ENCODE peak calls at places on chromosomes 12 and 14, in seven cellular contexts. One of them, this sample, is unnamed.

GRCh38 chr12:69837191-69838085 is 12.4 kb downstream of the MYRFL start:
- DNase-seq in CD4-positive, CD25-positive, alpha-beta regulatory T cell: no peak
- DNase-seq in fibroblast of mammary gland: no peak
- DNase-seq in cardiac fibroblast: no peak
- DNase-seq in A549: no peak
- DNase-seq in IMR-90: no peak
- DNase-seq in GM06990: no peak
- DNase-seq in this sample: no peak

GRCh38 chr14:64561631-64562030 is 11.9 kb downstream of the PPP1R36 start:
- DNase-seq in CD4-positive, CD25-positive, alpha-beta regulatory T cell: no peak
- DNase-seq in fibroblast of mammary gland: no peak
- DNase-seq in cardiac fibroblast: no peak
- DNase-seq in A549: no peak
- DNase-seq in IMR-90: no peak
- DNase-seq in GM06990: no peak
- DNase-seq in this sample: no peak

GRCh38 chr12:62715086-62715786 is 219.7 kb downstream of the PPM1H start:
- DNase-seq in CD4-positive, CD25-positive, alpha-beta regulatory T cell: no peak
- DNase-seq in fibroblast of mammary gland: no peak
- DNase-seq in cardiac fibroblast: no peak
- DNase-seq in A549: no peak
- DNase-seq in IMR-90: no peak
- DNase-seq in GM06990: no peak
- DNase-seq in this sample: no peak

GRCh38 chr12:131795688-131796410 is 32.3 kb upstream of the MMP17 start:
- DNase-seq in CD4-positive, CD25-positive, alpha-beta regulatory T cell: no peak
- DNase-seq in fibroblast of mammary gland: no peak
- DNase-seq in cardiac fibroblast: no peak
- DNase-seq in A549: no peak
- DNase-seq in IMR-90: no peak
- DNase-seq in GM06990: no peak
- DNase-seq in this sample: no peak

GRCh38 chr14:90839024-90839888 is 23.0 kb upstream of the TTC7B start:
- DNase-seq in CD4-positive, CD25-positive, alpha-beta regulatory T cell: no peak
- DNase-seq in fibroblast of mammary gland: peak; percentile 79
- DNase-seq in cardiac fibroblast: peak; percentile 68
- DNase-seq in A549: no peak
- DNase-seq in IMR-90: peak; percentile 63
- DNase-seq in GM06990: no peak
- DNase-seq in this sample: peak; percentile 67

GRCh38 chr14:89479802-89480201 is 62.8 kb upstream of the FOXN3 start:
- DNase-seq in CD4-positive, CD25-positive, alpha-beta regulatory T cell: no peak
- DNase-seq in fibroblast of mammary gland: peak; percentile 52
- DNase-seq in cardiac fibroblast: peak; percentile 72
- DNase-seq in A549: no peak
- DNase-seq in IMR-90: peak; percentile 45
- DNase-seq in GM06990: no peak
- DNase-seq in this sample: peak; percentile 36

GRCh38 chr12:102964872-102965271 is 7.4 kb downstream of the ASCL1 start:
- DNase-seq in CD4-positive, CD25-positive, alpha-beta regulatory T cell: peak; percentile 28
- DNase-seq in fibroblast of mammary gland: no peak
- DNase-seq in cardiac fibroblast: no peak
- DNase-seq in A549: peak; percentile 26
- DNase-seq in IMR-90: no peak
- DNase-seq in GM06990: no peak
- DNase-seq in this sample: no peak

GRCh38 chr12:69064734-69065413 is 131.9 kb upstream of the CPM start:
- DNase-seq in CD4-positive, CD25-positive, alpha-beta regulatory T cell: no peak
- DNase-seq in fibroblast of mammary gland: no peak
- DNase-seq in cardiac fibroblast: no peak
- DNase-seq in A549: no peak
- DNase-seq in IMR-90: no peak
- DNase-seq in GM06990: no peak
- DNase-seq in this sample: no peak

GRCh38 chr12:115096673-115097349 is 412.8 kb upstream of the TBX3 start:
- DNase-seq in CD4-positive, CD25-positive, alpha-beta regulatory T cell: no peak
- DNase-seq in fibroblast of mammary gland: peak; percentile 84
- DNase-seq in cardiac fibroblast: peak; percentile 36
- DNase-seq in A549: no peak
- DNase-seq in IMR-90: peak; percentile 45
- DNase-seq in GM06990: no peak
- DNase-seq in this sample: peak; percentile 32

GRCh38 chr12:76639646-76640045 is 80.1 kb upstream of the OSBPL8 start:
- DNase-seq in CD4-positive, CD25-positive, alpha-beta regulatory T cell: no peak
- DNase-seq in fibroblast of mammary gland: no peak
- DNase-seq in cardiac fibroblast: no peak
- DNase-seq in A549: no peak
- DNase-seq in IMR-90: no peak
- DNase-seq in GM06990: no peak
- DNase-seq in this sample: no peak

GRCh38 chr12:13981296-13981962 is at the start of gene GRIN2B:
- DNase-seq in CD4-positive, CD25-positive, alpha-beta regulatory T cell: no peak
- DNase-seq in fibroblast of mammary gland: peak; percentile 1
- DNase-seq in cardiac fibroblast: no peak
- DNase-seq in A549: peak; percentile 53
- DNase-seq in IMR-90: no peak
- DNase-seq in GM06990: peak; percentile 8
- DNase-seq in this sample: no peak
- H3K4me3 ChIP-seq in CD4-positive, CD25-positive, alpha-beta regulatory T cell: no peak within 1 kb of the TSS
- H3K4me3 ChIP-seq in fibroblast of mammary gland: no peak within 1 kb of the TSS
- H3K4me3 ChIP-seq in cardiac fibroblast: no peak within 1 kb of the TSS
- H3K4me3 ChIP-seq in A549: peak within 1 kb of the TSS; percentile 61
- H3K4me3 ChIP-seq in IMR-90: no peak within 1 kb of the TSS
- H3K4me3 ChIP-seq in GM06990: no peak within 1 kb of the TSS
- H3K4me3 ChIP-seq in this sample: no peak within 1 kb of the TSS

GRCh38 chr14:74940956-74941565 is 14.3 kb downstream of the PGF start:
- DNase-seq in CD4-positive, CD25-positive, alpha-beta regulatory T cell: no peak
- DNase-seq in fibroblast of mammary gland: no peak
- DNase-seq in cardiac fibroblast: no peak
- DNase-seq in A549: no peak
- DNase-seq in IMR-90: no peak
- DNase-seq in GM06990: no peak
- DNase-seq in this sample: no peak

GRCh38 chr14:74942608-74943007 is 12.8 kb downstream of the PGF start:
- DNase-seq in CD4-positive, CD25-positive, alpha-beta regulatory T cell: no peak
- DNase-seq in fibroblast of mammary gland: no peak
- DNase-seq in cardiac fibroblast: no peak
- DNase-seq in A549: no peak
- DNase-seq in IMR-90: no peak
- DNase-seq in GM06990: peak; percentile 62
- DNase-seq in this sample: no peak

GRCh38 chr14:74942164-74942563 is 13.2 kb downstream of the PGF start:
- DNase-seq in CD4-positive, CD25-positive, alpha-beta regulatory T cell: no peak
- DNase-seq in fibroblast of mammary gland: no peak
- DNase-seq in cardiac fibroblast: no peak
- DNase-seq in A549: no peak
- DNase-seq in IMR-90: no peak
- DNase-seq in GM06990: no peak
- DNase-seq in this sample: no peak

GRCh38 chr14:74938873-74939495 is 15.9 kb upstream of the RPS6KL1 start:
- DNase-seq in CD4-positive, CD25-positive, alpha-beta regulatory T cell: no peak
- DNase-seq in fibroblast of mammary gland: no peak
- DNase-seq in cardiac fibroblast: no peak
- DNase-seq in A549: no peak
- DNase-seq in IMR-90: no peak
- DNase-seq in GM06990: no peak
- DNase-seq in this sample: no peak

DNA sequence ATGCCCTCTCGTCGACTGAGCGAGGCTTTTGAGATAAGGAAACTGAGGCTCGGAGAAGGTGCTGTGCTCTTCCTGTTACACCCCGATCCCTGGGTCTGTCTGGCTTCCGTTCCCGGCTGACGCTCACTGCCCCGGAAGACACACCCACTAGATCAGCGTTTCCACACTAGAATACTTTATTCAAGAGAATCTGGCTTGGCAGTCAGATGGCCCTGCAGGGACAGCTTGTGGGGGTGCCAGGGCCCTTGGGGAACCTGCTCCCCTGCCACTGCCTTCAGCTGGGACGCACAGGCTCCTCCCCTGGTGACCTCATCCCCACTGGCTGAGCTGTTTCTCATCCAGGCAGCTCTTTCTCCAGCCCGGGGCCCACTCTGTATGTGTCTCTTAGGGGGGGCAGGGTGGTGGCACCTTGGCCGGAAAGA is 13.7 kb downstream of the PGF start:
- DNase-seq in CD4-positive, CD25-positive, alpha-beta regulatory T cell: peak; percentile 37
- DNase-seq in fibroblast of mammary gland: peak; percentile 52
- DNase-seq in cardiac fibroblast: peak; percentile 54
- DNase-seq in A549: no peak
- DNase-seq in IMR-90: peak; percentile 57
- DNase-seq in GM06990: peak; percentile 79
- DNase-seq in this sample: peak; percentile 33
- H3K4me3 ChIP-seq in CD4-positive, CD25-positive, alpha-beta regulatory T cell: peak overlapping the region; percentile 77
- H3K4me3 ChIP-seq in fibroblast of mammary gland: no peak overlapping the region
- H3K4me3 ChIP-seq in cardiac fibroblast: no peak overlapping the region
- H3K4me3 ChIP-seq in A549: no peak overlapping the region
- H3K4me3 ChIP-seq in IMR-90: no peak overlapping the region
- H3K4me3 ChIP-seq in GM06990: peak overlapping the region; percentile 61
- H3K4me3 ChIP-seq in this sample: no peak overlapping the region

GRCh38 chr14:74240794-74241610 is 1.8 kb downstream of the VSX2 start:
- DNase-seq in CD4-positive, CD25-positive, alpha-beta regulatory T cell: peak; percentile 13
- DNase-seq in fibroblast of mammary gland: no peak
- DNase-seq in cardiac fibroblast: no peak
- DNase-seq in A549: no peak
- DNase-seq in IMR-90: no peak
- DNase-seq in GM06990: no peak
- DNase-seq in this sample: no peak

GRCh38 chr14:74242055-74243042 is 3.1 kb downstream of the VSX2 start:
- DNase-seq in CD4-positive, CD25-positive, alpha-beta regulatory T cell: no peak
- DNase-seq in fibroblast of mammary gland: no peak
- DNase-seq in cardiac fibroblast: no peak
- DNase-seq in A549: no peak
- DNase-seq in IMR-90: no peak
- DNase-seq in GM06990: no peak
- DNase-seq in this sample: no peak

GRCh38 chr14:74243051-74243450 is 3.8 kb downstream of the VSX2 start:
- DNase-seq in CD4-positive, CD25-positive, alpha-beta regulatory T cell: no peak
- DNase-seq in fibroblast of mammary gland: no peak
- DNase-seq in cardiac fibroblast: no peak
- DNase-seq in A549: no peak
- DNase-seq in IMR-90: no peak
- DNase-seq in GM06990: no peak
- DNase-seq in this sample: no peak

GRCh38 chr14:74239848-74240793 is 872 bp downstream of the VSX2 start:
- DNase-seq in CD4-positive, CD25-positive, alpha-beta regulatory T cell: peak; percentile 9
- DNase-seq in fibroblast of mammary gland: no peak
- DNase-seq in cardiac fibroblast: no peak
- DNase-seq in A549: no peak
- DNase-seq in IMR-90: no peak
- DNase-seq in GM06990: no peak
- DNase-seq in this sample: no peak

DNA sequence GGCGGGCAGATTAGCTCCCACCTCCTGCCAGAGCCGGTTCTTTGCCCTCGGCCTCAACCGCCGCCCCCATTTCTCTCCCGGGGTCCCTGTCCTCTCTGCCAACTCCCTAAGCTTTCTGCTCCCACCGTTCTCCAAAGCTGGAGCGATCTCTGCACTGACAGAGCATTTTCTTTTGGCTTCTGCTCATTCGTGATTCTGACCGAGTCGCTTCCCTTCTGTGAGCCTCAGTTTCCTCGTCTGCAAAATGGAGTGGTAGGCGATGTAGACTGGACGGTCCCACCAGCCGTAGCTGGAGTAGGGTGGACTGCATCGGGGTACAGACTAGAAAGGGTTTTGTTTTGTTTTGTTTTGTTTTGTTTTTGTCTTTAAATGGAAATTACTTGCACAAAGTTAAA is 2.4 kb downstream of the VSX2 start:
- DNase-seq in CD4-positive, CD25-positive, alpha-beta regulatory T cell: no peak
- DNase-seq in fibroblast of mammary gland: no peak
- DNase-seq in cardiac fibroblast: no peak
- DNase-seq in A549: no peak
- DNase-seq in IMR-90: no peak
- DNase-seq in GM06990: no peak
- DNase-seq in this sample: no peak
- H3K4me3 ChIP-seq in CD4-positive, CD25-positive, alpha-beta regulatory T cell: no peak overlapping the region
- H3K4me3 ChIP-seq in fibroblast of mammary gland: no peak overlapping the region
- H3K4me3 ChIP-seq in cardiac fibroblast: no peak overlapping the region
- H3K4me3 ChIP-seq in A549: peak overlapping the region; percentile 8
- H3K4me3 ChIP-seq in IMR-90: no peak overlapping the region
- H3K4me3 ChIP-seq in GM06990: no peak overlapping the region
- H3K4me3 ChIP-seq in this sample: no peak overlapping the region

GRCh38 chr14:81172353-81172752 is 48.4 kb downstream of the GTF2A1 start:
- DNase-seq in CD4-positive, CD25-positive, alpha-beta regulatory T cell: no peak
- DNase-seq in fibroblast of mammary gland: peak; percentile 56
- DNase-seq in cardiac fibroblast: peak; percentile 60
- DNase-seq in A549: no peak
- DNase-seq in IMR-90: peak; percentile 30
- DNase-seq in GM06990: peak; percentile 18
- DNase-seq in this sample: no peak
- H3K4me3 ChIP-seq in CD4-positive, CD25-positive, alpha-beta regulatory T cell: no peak overlapping the region
- H3K4me3 ChIP-seq in fibroblast of mammary gland: no peak overlapping the region
- H3K4me3 ChIP-seq in cardiac fibroblast: no peak overlapping the region
- H3K4me3 ChIP-seq in A549: no peak overlapping the region
- H3K4me3 ChIP-seq in IMR-90: no peak overlapping the region
- H3K4me3 ChIP-seq in GM06990: no peak overlapping the region
- H3K4me3 ChIP-seq in this sample: no peak overlapping the region

DNA sequence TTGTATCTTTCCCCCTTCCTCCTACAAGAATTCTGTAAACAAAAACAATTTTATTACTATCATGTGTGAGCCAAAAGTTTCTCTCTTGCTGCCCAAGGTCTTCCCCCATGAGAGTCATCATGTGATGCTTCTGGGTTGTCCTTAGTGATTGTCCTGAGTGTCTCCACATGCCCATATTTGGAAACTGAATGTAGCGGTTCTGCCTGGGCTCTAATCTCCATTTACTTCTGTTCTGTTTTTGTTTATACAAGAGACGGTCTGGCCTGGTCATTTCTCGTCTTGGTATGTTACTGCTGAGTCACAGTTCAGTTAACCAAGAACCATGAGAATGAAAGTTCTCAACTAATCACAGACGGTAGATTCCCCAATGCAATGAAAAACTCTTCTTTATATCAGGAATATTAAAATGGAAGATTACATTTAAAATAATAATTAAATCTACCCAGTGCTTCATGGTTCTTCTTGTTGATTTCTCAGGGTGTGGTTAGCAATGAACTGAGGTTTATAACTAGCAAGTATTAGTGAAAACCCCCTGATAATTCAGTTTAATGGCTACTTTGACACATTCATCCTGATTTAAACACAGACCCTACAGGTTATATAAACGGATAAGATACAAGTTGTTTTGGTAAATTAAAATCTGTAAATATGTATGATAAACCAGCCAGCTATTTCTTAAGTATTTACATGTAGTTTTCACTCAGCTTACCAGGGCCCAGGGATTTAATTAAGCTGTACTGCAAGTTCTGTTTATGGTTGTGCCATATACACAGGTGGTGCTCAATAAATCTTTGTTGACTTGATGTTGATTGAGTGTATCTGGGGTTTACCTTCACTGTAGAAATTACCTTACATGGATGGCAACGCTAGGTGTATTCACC is 81.1 kb downstream of the PELI2 start:
- DNase-seq in CD4-positive, CD25-positive, alpha-beta regulatory T cell: no peak
- DNase-seq in fibroblast of mammary gland: peak; percentile 98
- DNase-seq in cardiac fibroblast: peak; percentile 100
- DNase-seq in A549: peak; percentile 95
- DNase-seq in IMR-90: peak; percentile 99
- DNase-seq in GM06990: peak; percentile 55
- DNase-seq in this sample: peak; percentile 99
- H3K4me3 ChIP-seq in CD4-positive, CD25-positive, alpha-beta regulatory T cell: no peak overlapping the region
- H3K4me3 ChIP-seq in fibroblast of mammary gland: no peak overlapping the region
- H3K4me3 ChIP-seq in cardiac fibroblast: no peak overlapping the region
- H3K4me3 ChIP-seq in A549: no peak overlapping the region
- H3K4me3 ChIP-seq in IMR-90: no peak overlapping the region
- H3K4me3 ChIP-seq in GM06990: no peak overlapping the region
- H3K4me3 ChIP-seq in this sample: no peak overlapping the region

This sample was measured in fibroblast of pulmonary artery.